ENCODE peak calls at places on chromosomes 1 and 21, in six cellular contexts. O is DMS53; R is activated CD8-positive, alpha-beta memory T cell treated with anti-CD3 and anti-CD28 coated beads for 24 hours; J is GM06990; P is ACHN; L is A549. U is an unnamed sample.

GRCh38 chr1:108533351-108534083 is 26.4 kb upstream of the EEIG2 start:
- DNase-seq in O (no peak), J (peak; percentile 53), L (no peak), P (no peak), R (no peak), U (no peak)

GRCh38 chr1:180802849-180803248 is 109.8 kb upstream of the KIAA1614 start:
- DNase-seq in O (no peak), P (no peak), L (no peak), R (no peak), J (no peak), U (no peak)

GRCh38 chr1:153550398-153550758 is 1.3 kb upstream of the S100A3 start:
- DNase-seq in L (no peak), R (no peak), P (no peak), J (no peak), O (no peak), U (no peak)

GRCh38 chr21:44939532-44940115 is at the start of gene SLX9:
- DNase-seq in J (peak; percentile 89), P (peak; percentile 76), L (peak; percentile 72), R (peak; percentile 92), O (peak; percentile 89), U (peak; percentile 66)

GRCh38 chr21:25944672-25945213 is 210.0 kb downstream of the GABPA start:
- DNase-seq in P (no peak), R (no peak), J (no peak), O (no peak), L (no peak), U (no peak)

GRCh38 chr1:9244501-9245229 is 10.1 kb downstream of the H6PD start:
- DNase-seq in R (no peak), O (no peak), L (no peak), P (no peak), J (no peak), U (no peak)

GRCh38 chr21:17931080-17931479 is 111.9 kb upstream of the C21orf91 start:
- DNase-seq in P (peak; percentile 38), J (no peak), R (no peak), O (peak; percentile 24), L (no peak), U (peak; percentile 41)

GRCh38 chr1:65724151-65724550 is 68.5 kb upstream of the PDE4B start:
- DNase-seq in R (no peak), P (no peak), L (no peak), J (no peak), O (no peak), U (no peak)

GRCh38 chr1:66231162-66232077 is 302.5 kb upstream of the SGIP1 start:
- DNase-seq in J (no peak), L (peak; percentile 37), P (peak; percentile 27), O (peak; percentile 82), R (no peak), U (peak; percentile 43)

GRCh38 chr1:94236630-94237290 is 624 bp downstream of the ARHGAP29 start:
- DNase-seq in P (peak; percentile 45), L (no peak), R (peak; percentile 58), J (no peak), O (peak; percentile 89), U (peak; percentile 51)

GRCh38 chr1:239242404-239242803 is 144.0 kb upstream of the CHRM3 start:
- DNase-seq in L (no peak), P (no peak), R (no peak), J (no peak), O (no peak), U (no peak)

GRCh38 chr1:51515982-51516638 is 3.0 kb downstream of the EPS15 start:
- DNase-seq in L (no peak), O (no peak), J (no peak), P (no peak), R (no peak), U (no peak)

GRCh38 chr1:157107702-157108101 is 8.1 kb upstream of the ETV3L start:
- DNase-seq in L (no peak), O (no peak), P (no peak), R (no peak), J (no peak), U (no peak)

GRCh38 chr1:46576564-46576963 is 25.1 kb upstream of the KNCN start:
- DNase-seq in P (no peak), L (no peak), R (no peak), J (no peak), O (no peak), U (no peak)

GRCh38 chr1:216032284-216032683 is 391.0 kb downstream of the USH2A start:
- DNase-seq in J (no peak), O (no peak), R (no peak), P (no peak), L (no peak), U (no peak)

GRCh38 chr1:191608367-191608766 is 549.9 kb upstream of the RGS18 start:
- DNase-seq in J (no peak), L (no peak), P (no peak), O (peak; percentile 99), R (no peak), U (no peak)

GRCh38 chr1:97906567-97907228 is 14.1 kb downstream of the DPYD start:
- DNase-seq in P (peak; percentile 81), J (no peak), R (no peak), O (peak; percentile 52), L (peak; percentile 5), U (no peak)

GRCh38 chr1:2283371-2283990 is 55.4 kb downstream of the SKI start:
- DNase-seq in J (no peak), R (no peak), P (no peak), L (no peak), O (no peak), U (no peak)

GRCh38 chr1:235027076-235027861 is 101.4 kb downstream of the TOMM20 start:
- DNase-seq in L (no peak), J (no peak), O (no peak), R (no peak), P (no peak), U (no peak)

GRCh38 chr1:53902235-53902920 is 8.4 kb downstream of the DIO1 start:
- DNase-seq in O (peak; percentile 63), J (no peak), P (no peak), L (no peak), R (no peak), U (no peak)

GRCh38 chr1:158045639-158046038 is 52.2 kb downstream of the KIRREL1 start:
- DNase-seq in P (peak; percentile 63), L (no peak), J (no peak), O (no peak), R (no peak), U (peak; percentile 85)

GRCh38 chr1:45568421-45568820 is 15.4 kb upstream of the NASP start:
- DNase-seq in L (no peak), R (no peak), P (no peak), J (no peak), O (no peak), U (no peak)

GRCh38 chr21:33115586-33116541 is 45.9 kb downstream of the OLIG1 start:
- DNase-seq in J (no peak), O (no peak), R (no peak), P (no peak), L (no peak), U (peak; percentile 53)

GRCh38 chr1:199242162-199242561 is 603.3 kb downstream of the PTPRC start:
- DNase-seq in P (no peak), L (no peak), R (no peak), O (peak; percentile 67), J (no peak), U (no peak)

GRCh38 chr1:109482796-109483638 is 688 bp upstream of the ATXN7L2 start:
- DNase-seq in P (no peak), R (peak; percentile 82), J (no peak), L (no peak), O (peak; percentile 69), U (peak; percentile 11)

GRCh38 chr1:78045850-78046778 is at the start of gene GIPC2:
- DNase-seq in R (peak; percentile 64), J (peak; percentile 27), L (no peak), O (peak; percentile 89), P (peak; percentile 33), U (no peak)

GRCh38 chr1:36737767-36738166 is 255.1 kb upstream of the CSF3R start:
- DNase-seq in J (no peak), P (no peak), L (no peak), R (peak; percentile 9), O (no peak), U (no peak)

GRCh38 chr1:234758851-234759250 is 148.9 kb upstream of the IRF2BP2 start:
- DNase-seq in J (no peak), P (no peak), L (no peak), O (no peak), R (no peak), U (no peak)

GRCh38 chr21:16308269-16308668 is 578.5 kb downstream of the USP25 start:
- DNase-seq in R (no peak), O (no peak), L (no peak), J (peak; percentile 23), P (no peak), U (peak; percentile 94)

GRCh38 chr1:115461526-115461925 is 123.5 kb upstream of the NGF start:
- DNase-seq in R (no peak), L (peak; percentile 9), O (no peak), J (no peak), P (no peak), U (no peak)

GRCh38 chr1:230170610-230171009 is 103.6 kb downstream of the GALNT2 start:
- DNase-seq in J (no peak), L (no peak), O (no peak), P (no peak), R (peak; percentile 47), U (peak; percentile 38)

GRCh38 chr1:62295921-62296451 is 23.2 kb downstream of the KANK4 start:
- DNase-seq in J (no peak), L (no peak), O (no peak), P (no peak), R (no peak), U (peak; percentile 31)

GRCh38 chr1:232368821-232369321 is 261.1 kb downstream of the SIPA1L2 start:
- DNase-seq in P (no peak), R (no peak), L (no peak), O (no peak), J (no peak), U (no peak)

GRCh38 chr1:165444897-165445370 is at the start of gene RXRG:
- DNase-seq in R (peak; percentile 61), J (no peak), P (no peak), O (peak; percentile 79), L (no peak), U (peak; percentile 44)

GRCh38 chr1:82485591-82486369 is 685.0 kb downstream of the ADGRL2 start:
- DNase-seq in R (no peak), J (no peak), L (no peak), P (peak; percentile 76), O (peak; percentile 29), U (no peak)

GRCh38 chr1:62784509-62785365 is 805 bp downstream of the ATG4C start:
- DNase-seq in J (no peak), P (peak; percentile 21), L (peak; percentile 33), R (no peak), O (peak; percentile 60), U (no peak)

GRCh38 chr1:186722711-186723309 is 42.6 kb upstream of the PTGS2 start:
- DNase-seq in J (no peak), O (peak; percentile 80), P (peak; percentile 64), R (no peak), L (peak; percentile 26), U (peak; percentile 76)

GRCh38 chr21:17780539-17780938 is 38.6 kb downstream of the C21orf91 start:
- DNase-seq in R (no peak), P (no peak), O (no peak), J (peak; percentile 83), L (no peak), U (no peak)